ENCODE peak calls at places on chromosomes 1 and 21, in eight cellular contexts. E, M, R, D, W, H, X and G are unnamed samples.
A peak's percentile ranks its signal among the peaks of the same experiment; 100 is the strongest.

GRCh38 chr1:114153051-114153620 is 533 bp downstream of the SYT6 start:
- DNase-seq in E (no peak), M (no peak), R (no peak), D (no peak), W (no peak), H (no peak), X (no peak), G (no peak)

GRCh38 chr21:45011911-45012660 is 62.3 kb upstream of the ADARB1 start:
- DNase-seq in E (peak; percentile 65), M (no peak), R (no peak), D (no peak), W (peak; percentile 92), H (peak; percentile 100), X (peak; percentile 79), G (peak; percentile 64)

GRCh38 chr1:113895961-113896360 is 8.6 kb upstream of the BCL2L15 start:
- DNase-seq in E (no peak), M (no peak), R (no peak), D (no peak), W (peak; percentile 8), H (no peak), X (no peak), G (no peak)

GRCh38 chr1:212242288-212242984 is 42.8 kb upstream of the PPP2R5A start:
- DNase-seq in E (no peak), M (no peak), R (peak; percentile 93), D (no peak), W (no peak), H (no peak), X (no peak), G (no peak)

GRCh38 chr1:25572708-25573590 is 29.5 kb downstream of the LDLRAP1 start:
- DNase-seq in E (no peak), M (peak; percentile 72), R (peak; percentile 78), D (peak; percentile 67), W (peak; percentile 44), H (peak; percentile 85), X (no peak), G (no peak)

GRCh38 chr1:26353210-26353859 is 595 bp downstream of the CRYBG2 start:
- DNase-seq in E (no peak), M (no peak), R (no peak), D (no peak), W (no peak), H (no peak), X (no peak), G (no peak)

GRCh38 chr1:216064643-216065042 is 358.6 kb downstream of the USH2A start:
- DNase-seq in E (no peak), M (no peak), R (no peak), D (no peak), W (no peak), H (no peak), X (no peak), G (no peak)

GRCh38 chr1:86423873-86424272 is at the start of gene CLCA2:
- DNase-seq in E (no peak), M (no peak), R (no peak), D (no peak), W (no peak), H (no peak), X (no peak), G (no peak)

GRCh38 chr1:7313081-7313546 is 458.0 kb upstream of the VAMP3 start:
- DNase-seq in E (no peak), M (no peak), R (no peak), D (no peak), W (no peak), H (no peak), X (no peak), G (no peak)

GRCh38 chr1:181181792-181182585 is 93.5 kb downstream of the IER5 start:
- DNase-seq in E (no peak), M (no peak), R (no peak), D (no peak), W (no peak), H (no peak), X (no peak), G (no peak)

GRCh38 chr1:22412932-22413727 is 38.5 kb upstream of the ZBTB40 start:
- DNase-seq in E (no peak), M (no peak), R (no peak), D (no peak), W (peak; percentile 83), H (no peak), X (no peak), G (no peak)

GRCh38 chr1:47611992-47612391 is 174.1 kb downstream of the FOXD2 start:
- DNase-seq in E (no peak), M (no peak), R (no peak), D (no peak), W (no peak), H (no peak), X (no peak), G (no peak)

GRCh38 chr1:15788624-15789301 is 18.7 kb downstream of the UQCRHL start:
- DNase-seq in E (no peak), M (no peak), R (peak; percentile 22), D (no peak), W (peak; percentile 40), H (no peak), X (no peak), G (no peak)

GRCh38 chr1:19013826-19014548 is 57.5 kb upstream of the IFFO2 start:
- DNase-seq in E (no peak), M (no peak), R (no peak), D (peak; percentile 8), W (no peak), H (no peak), X (no peak), G (no peak)

GRCh38 chr1:110084226-110085078 is 14.0 kb upstream of the ALX3 start:
- DNase-seq in E (no peak), M (no peak), R (no peak), D (peak; percentile 59), W (peak; percentile 65), H (no peak), X (peak; percentile 6), G (peak; percentile 10)

GRCh38 chr1:209569445-209570207 is 13.9 kb upstream of the CAMK1G start:
- DNase-seq in E (peak; percentile 77), M (peak; percentile 69), R (peak; percentile 72), D (peak; percentile 81), W (peak; percentile 67), H (peak; percentile 79), X (no peak), G (peak; percentile 38)

GRCh38 chr1:100629391-100629790 is 90.2 kb upstream of the VCAM1 start:
- DNase-seq in E (no peak), M (no peak), R (no peak), D (no peak), W (peak; percentile 78), H (no peak), X (no peak), G (no peak)

GRCh38 chr1:50833216-50833615 is 126.9 kb downstream of the FAF1 start:
- DNase-seq in E (no peak), M (no peak), R (no peak), D (no peak), W (no peak), H (no peak), X (no peak), G (no peak)

GRCh38 chr1:50830621-50831020 is 129.4 kb downstream of the FAF1 start:
- DNase-seq in E (no peak), M (no peak), R (no peak), D (no peak), W (no peak), H (no peak), X (no peak), G (no peak)

GRCh38 chr1:50831300-50832061 is 128.6 kb downstream of the FAF1 start:
- DNase-seq in E (no peak), M (no peak), R (no peak), D (no peak), W (no peak), H (no peak), X (no peak), G (no peak)

GRCh38 chr1:50829010-50829958 is 130.8 kb downstream of the FAF1 start:
- DNase-seq in E (no peak), M (no peak), R (no peak), D (no peak), W (peak; percentile 58), H (no peak), X (no peak), G (no peak)

GRCh38 chr1:50832167-50832566 is 127.9 kb downstream of the FAF1 start:
- DNase-seq in E (no peak), M (no peak), R (no peak), D (no peak), W (no peak), H (no peak), X (no peak), G (no peak)
- H3K4me3 ChIP-seq in E (no peak overlapping the region), M (no peak overlapping the region), R (no peak overlapping the region), D (no peak overlapping the region), W (no peak overlapping the region), H (no peak overlapping the region), X (no peak overlapping the region), G (no peak overlapping the region)

GRCh38 chr1:157137773-157138219 is 399 bp downstream of the ETV3 start:
- DNase-seq in E (no peak), M (no peak), R (no peak), D (no peak), W (no peak), H (no peak), X (no peak), G (no peak)

GRCh38 chr1:157135070-157135469 is 3.1 kb downstream of the ETV3 start:
- DNase-seq in E (no peak), M (no peak), R (no peak), D (no peak), W (no peak), H (no peak), X (no peak), G (no peak)

GRCh38 chr1:157135646-157136045 is 2.5 kb downstream of the ETV3 start:
- DNase-seq in E (no peak), M (no peak), R (no peak), D (no peak), W (peak; percentile 15), H (no peak), X (no peak), G (no peak)

GRCh38 chr1:157137051-157137772 is 983 bp downstream of the ETV3 start:
- DNase-seq in E (no peak), M (peak; percentile 43), R (peak; percentile 44), D (peak; percentile 30), W (peak; percentile 29), H (peak; percentile 72), X (no peak), G (no peak)

DNA sequence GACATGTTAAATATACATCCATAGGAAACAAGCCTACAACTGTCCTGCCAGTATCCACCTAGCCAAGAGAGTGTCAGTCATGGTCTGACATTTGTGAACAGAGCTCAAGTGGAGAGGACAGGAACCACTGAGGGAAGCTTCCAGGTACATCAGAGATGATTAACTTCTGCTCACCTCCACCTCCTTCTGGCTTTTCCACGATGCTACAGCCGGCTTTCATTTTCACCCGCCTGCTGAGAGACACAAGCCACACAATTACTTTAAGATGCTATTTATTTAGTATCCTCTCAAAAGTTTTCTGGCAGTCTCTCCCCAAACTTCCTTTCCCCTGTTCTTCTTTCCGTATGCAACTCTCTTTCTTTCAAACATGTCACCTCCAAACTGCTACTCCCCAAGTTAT is 2.1 kb downstream of the ETV3 start:
- DNase-seq in E (no peak), M (no peak), R (no peak), D (no peak), W (no peak), H (no peak), X (no peak), G (no peak)
- TF ChIP-seq CTCF in E (no peak), M (no peak), R (no peak), D (no peak), W (no peak), H (peak; percentile 62), X (no peak), G (no peak)

GRCh38 chr1:38859561-38860463 is at the start of gene RRAGC:
- DNase-seq in E (peak; percentile 100), M (peak; percentile 98), R (peak; percentile 100), D (peak; percentile 99), W (peak; percentile 98), H (peak; percentile 99), X (peak; percentile 95), G (peak; percentile 89)
- H3K4me3 ChIP-seq in E (peak within 1 kb of the TSS; percentile 100), M (peak within 1 kb of the TSS; percentile 91), R (peak within 1 kb of the TSS; percentile 66), D (peak within 1 kb of the TSS; percentile 89), W (peak within 1 kb of the TSS; percentile 94), H (peak within 1 kb of the TSS; percentile 78), X (peak within 1 kb of the TSS; percentile 100), G (peak within 1 kb of the TSS; percentile 94)

GRCh38 chr1:57835620-57836019 is 411.8 kb upstream of the DAB1 start:
- DNase-seq in E (no peak), M (no peak), R (no peak), D (no peak), W (no peak), H (no peak), X (no peak), G (no peak)
- TF ChIP-seq CTCF in E (no peak), M (no peak), R (no peak), D (no peak), W (no peak), H (no peak), X (no peak), G (no peak)